ENCODE peak calls at places on chromosome 9, in ten cellular contexts. J is HCT116, Q is stomach, U is HepG2, Y is transverse colon, B is prostate gland, H is sigmoid colon, E is GM12892, K is K562, L is breast epithelium. D is an unnamed sample.

GRCh38 chr9:34374905-34375552 is 1.7 kb downstream of the MYORG start:
- DNase-seq in J (no peak), Q (peak; percentile 73), U (peak; percentile 94), Y (peak; percentile 87), B (no peak), H (no peak), E (no peak), K (no peak), L (peak; percentile 32), D (no peak)

GRCh38 chr9:114309096-114309495 is 13.8 kb upstream of the ORM1 start:
- DNase-seq in J (no peak), Q (peak; percentile 7), U (no peak), Y (no peak), B (no peak), H (peak; percentile 48), E (no peak), K (no peak), L (no peak), D (no peak)

GRCh38 chr9:92180669-92181181 is 65.5 kb upstream of the SPTLC1 start:
- DNase-seq in J (no peak), Q (no peak), U (peak; percentile 20), Y (no peak), B (no peak), H (no peak), E (no peak), K (peak; percentile 77), L (no peak), D (no peak)

GRCh38 chr9:34371886-34372597 is 4.7 kb downstream of the MYORG start:
- DNase-seq in J (no peak), Q (no peak), U (no peak), Y (no peak), B (no peak), H (no peak), E (no peak), K (no peak), L (no peak), D (no peak)

GRCh38 chr9:115393976-115394775 is 276.2 kb upstream of the TNC start:
- DNase-seq in J (no peak), Q (no peak), U (no peak), Y (no peak), B (no peak), H (no peak), E (no peak), K (no peak), L (no peak), D (no peak)

GRCh38 chr9:97705354-97705950 is 8.3 kb upstream of the XPA start:
- DNase-seq in J (no peak), Q (no peak), U (no peak), Y (no peak), B (no peak), H (no peak), E (no peak), K (no peak), L (no peak), D (no peak)

GRCh38 chr9:114898741-114899140 is 31.6 kb downstream of the TNFSF8 start:
- DNase-seq in J (no peak), Q (peak; percentile 48), U (no peak), Y (peak; percentile 63), B (no peak), H (no peak), E (peak; percentile 9), K (no peak), L (no peak), D (peak; percentile 10)

GRCh38 chr9:108562176-108562575 is 293.6 kb downstream of the ACTL7B start:
- DNase-seq in J (no peak), Q (no peak), U (no peak), Y (no peak), B (no peak), H (no peak), E (no peak), K (no peak), L (no peak), D (no peak)

GRCh38 chr9:136623016-136623848 is 39.5 kb upstream of the EGFL7 start:
- DNase-seq in J (no peak), Q (no peak), U (no peak), Y (peak; percentile 7), B (no peak), H (no peak), E (no peak), K (no peak), L (no peak), D (no peak)

GRCh38 chr9:86407022-86407421 is 52.8 kb upstream of the TUT7 start:
- DNase-seq in J (no peak), Q (peak; percentile 79), U (peak; percentile 54), Y (no peak), B (peak; percentile 63), H (no peak), E (no peak), K (no peak), L (no peak), D (no peak)

DNA sequence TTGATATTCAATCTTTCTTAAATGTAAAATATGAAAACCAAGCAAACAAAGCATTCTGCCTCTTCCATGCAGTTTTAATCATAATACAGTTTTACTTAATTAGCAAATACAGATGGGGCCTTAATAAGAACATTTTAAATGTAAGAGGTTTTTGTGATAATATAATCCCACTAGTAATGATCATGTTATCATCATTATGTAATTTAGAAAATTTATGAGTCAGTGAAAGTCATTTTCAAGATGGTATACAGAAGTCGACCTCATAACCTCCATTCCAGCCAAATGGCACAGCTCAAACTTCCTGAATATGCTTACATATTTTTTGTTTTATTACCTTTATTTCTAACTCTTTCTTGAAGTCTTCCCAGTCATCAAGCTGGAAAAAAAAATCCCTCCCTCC is 102.2 kb upstream of the GNA14 start:
- DNase-seq in J (no peak), Q (no peak), U (no peak), Y (no peak), B (no peak), H (no peak), E (no peak), K (no peak), L (no peak), D (no peak)
- TF ChIP-seq POLR2A in J (no peak), Q (no peak), U (no peak), Y (no peak), B (no peak), H (no peak), E (no peak), K (no peak), L (no peak), D (no peak)

GRCh38 chr9:121599186-121599871 is 52.1 kb upstream of the DAB2IP start:
- DNase-seq in J (peak; percentile 71), Q (peak; percentile 92), U (peak; percentile 64), Y (peak; percentile 65), B (peak; percentile 82), H (peak; percentile 90), E (no peak), K (no peak), L (peak; percentile 83), D (peak; percentile 47)
- TF ChIP-seq POLR2AphosphoS5 in J (peak; percentile 84), Q (peak; percentile 46), U (no peak), Y (peak; percentile 9), B (no peak), H (no peak), E (no peak), K (no peak), L (no peak), D (no peak)

GRCh38 chr9:128115187-128116103 is 12.1 kb downstream of the PTGES2 start:
- DNase-seq in J (no peak), Q (peak; percentile 94), U (peak; percentile 83), Y (peak; percentile 93), B (no peak), H (peak; percentile 61), E (peak; percentile 63), K (peak; percentile 93), L (no peak), D (peak; percentile 66)
- TF ChIP-seq POLR2A in J (no peak), Q (peak; percentile 78), U (peak; percentile 43), Y (peak; percentile 99), B (no peak), H (no peak), E (no peak), K (no peak), L (no peak), D (no peak)

GRCh38 chr9:135480942-135481315 is 1.3 kb downstream of the PPP1R26 start:
- DNase-seq in J (no peak), Q (no peak), U (no peak), Y (no peak), B (no peak), H (no peak), E (no peak), K (no peak), L (no peak), D (no peak)

GRCh38 chr9:135479469-135480052 is at the start of gene PPP1R26:
- DNase-seq in J (no peak), Q (peak; percentile 48), U (no peak), Y (peak; percentile 42), B (no peak), H (no peak), E (no peak), K (peak; percentile 83), L (no peak), D (no peak)

GRCh38 chr9:135482015-135482754 is 2.6 kb downstream of the PPP1R26 start:
- DNase-seq in J (no peak), Q (no peak), U (no peak), Y (no peak), B (no peak), H (no peak), E (no peak), K (no peak), L (no peak), D (no peak)

GRCh38 chr9:135478858-135479468 is 619 bp upstream of the PPP1R26 start:
- DNase-seq in J (no peak), Q (peak; percentile 72), U (peak; percentile 45), Y (peak; percentile 75), B (peak; percentile 62), H (peak; percentile 73), E (no peak), K (peak; percentile 50), L (peak; percentile 37), D (no peak)

DNA sequence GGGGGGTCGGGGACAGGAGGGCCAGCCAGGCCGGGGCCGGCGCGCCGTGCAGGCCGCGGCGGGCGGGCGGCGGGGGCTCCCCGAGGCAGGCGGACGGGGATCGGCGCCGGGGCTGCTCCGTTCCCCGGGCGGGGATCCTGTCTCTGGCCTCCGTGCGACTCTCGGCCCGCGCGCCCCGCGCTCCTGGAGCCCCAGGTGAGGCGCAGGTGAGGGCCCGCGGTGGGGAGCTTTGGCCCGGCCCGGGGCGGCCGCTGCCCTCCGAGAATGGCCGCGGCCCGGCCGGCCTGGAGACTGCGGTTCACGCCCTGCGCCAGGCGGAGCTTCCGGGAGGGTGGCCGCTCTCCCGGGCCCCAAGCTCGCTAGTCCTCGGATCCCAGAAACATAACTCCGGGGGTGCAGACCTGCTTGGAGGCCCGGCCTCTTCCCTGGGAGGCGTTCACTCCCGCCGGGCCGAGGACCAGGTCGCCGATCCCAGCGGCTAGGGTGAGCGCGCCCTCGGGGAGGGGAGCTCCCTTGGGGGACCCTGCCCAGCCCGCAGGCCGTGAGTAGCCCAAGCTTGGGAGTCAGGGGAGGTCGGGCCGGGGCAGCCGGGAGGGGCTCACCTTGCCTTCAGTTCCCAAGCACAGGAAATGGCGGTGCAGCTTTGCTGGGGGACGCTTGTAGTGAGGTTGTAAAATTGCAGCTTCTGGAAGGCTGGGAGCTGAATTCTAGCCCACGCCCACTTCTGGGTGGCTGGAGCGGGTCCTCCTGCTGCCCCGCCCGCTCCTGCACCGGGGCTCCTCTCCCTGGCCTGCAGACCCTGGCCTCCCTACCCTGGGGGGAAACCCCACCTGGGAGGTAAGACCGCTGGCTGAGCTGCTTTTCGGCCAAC is 724 bp downstream of the PPP1R26 start:
- DNase-seq in J (no peak), Q (peak; percentile 43), U (peak; percentile 38), Y (peak; percentile 61), B (no peak), H (no peak), E (no peak), K (peak; percentile 57), L (no peak), D (no peak)
- TF ChIP-seq POLR2AphosphoS5 in J (peak; percentile 46), Q (no peak), U (peak; percentile 39), Y (peak; percentile 58), B (no peak), H (no peak), E (no peak), K (no peak), L (no peak), D (no peak)